ENCODE peak calls at places on chromosomes 12 and 14, in five cellular contexts. One of them, this sample, is unnamed.
A peak's percentile ranks its signal among the peaks of the same experiment; 100 is the strongest.

GRCh38 chr12:52969828-52970569 is 21.1 kb downstream of the KRT18 start:
- DNase-seq in left ventricle myocardium inferior: peak; percentile 28
- DNase-seq in testis: no peak
- DNase-seq in PC-3: peak; percentile 32
- DNase-seq in A549: no peak
- DNase-seq in this sample: no peak

GRCh38 chr14:23916446-23916845 is 37.1 kb upstream of the DHRS4 start:
- DNase-seq in left ventricle myocardium inferior: no peak
- DNase-seq in testis: no peak
- DNase-seq in PC-3: no peak
- DNase-seq in A549: no peak
- DNase-seq in this sample: no peak

GRCh38 chr12:22160396-22161003 is 114.5 kb downstream of the CMAS start:
- DNase-seq in left ventricle myocardium inferior: no peak
- DNase-seq in testis: no peak
- DNase-seq in PC-3: no peak
- DNase-seq in A549: no peak
- DNase-seq in this sample: no peak

GRCh38 chr14:93161411-93161940 is 23.2 kb downstream of the MOAP1 start:
- DNase-seq in left ventricle myocardium inferior: no peak
- DNase-seq in testis: no peak
- DNase-seq in PC-3: no peak
- DNase-seq in A549: no peak
- DNase-seq in this sample: no peak

GRCh38 chr14:57486767-57487379 is 6.8 kb downstream of the CCDC198 start:
- DNase-seq in left ventricle myocardium inferior: no peak
- DNase-seq in testis: peak; percentile 19
- DNase-seq in PC-3: peak; percentile 86
- DNase-seq in A549: no peak
- DNase-seq in this sample: peak; percentile 50

GRCh38 chr12:41983394-41983793 is 161.3 kb downstream of the GXYLT1 start:
- DNase-seq in left ventricle myocardium inferior: no peak
- DNase-seq in testis: no peak
- DNase-seq in PC-3: no peak
- DNase-seq in A549: no peak
- DNase-seq in this sample: no peak

GRCh38 chr12:5434647-5434968 is 2.7 kb downstream of the NTF3 start:
- DNase-seq in left ventricle myocardium inferior: no peak
- DNase-seq in testis: no peak
- DNase-seq in PC-3: no peak
- DNase-seq in A549: no peak
- DNase-seq in this sample: no peak

GRCh38 chr12:73677520-73678291 is 859.9 kb upstream of the ATXN7L3B start:
- DNase-seq in left ventricle myocardium inferior: no peak
- DNase-seq in testis: no peak
- DNase-seq in PC-3: no peak
- DNase-seq in A549: no peak
- DNase-seq in this sample: no peak

GRCh38 chr14:31819281-31819680 is 257.8 kb upstream of the ARHGAP5 start:
- DNase-seq in left ventricle myocardium inferior: no peak
- DNase-seq in testis: no peak
- DNase-seq in PC-3: peak; percentile 12
- DNase-seq in A549: no peak
- DNase-seq in this sample: peak; percentile 7

GRCh38 chr14:23930742-23931141 is 22.8 kb upstream of the DHRS4 start:
- DNase-seq in left ventricle myocardium inferior: no peak
- DNase-seq in testis: no peak
- DNase-seq in PC-3: peak; percentile 7
- DNase-seq in A549: no peak
- DNase-seq in this sample: no peak

GRCh38 chr14:65555358-65555757 is 142.8 kb downstream of the FUT8 start:
- DNase-seq in left ventricle myocardium inferior: no peak
- DNase-seq in testis: no peak
- DNase-seq in PC-3: no peak
- DNase-seq in A549: no peak
- DNase-seq in this sample: no peak

DNA sequence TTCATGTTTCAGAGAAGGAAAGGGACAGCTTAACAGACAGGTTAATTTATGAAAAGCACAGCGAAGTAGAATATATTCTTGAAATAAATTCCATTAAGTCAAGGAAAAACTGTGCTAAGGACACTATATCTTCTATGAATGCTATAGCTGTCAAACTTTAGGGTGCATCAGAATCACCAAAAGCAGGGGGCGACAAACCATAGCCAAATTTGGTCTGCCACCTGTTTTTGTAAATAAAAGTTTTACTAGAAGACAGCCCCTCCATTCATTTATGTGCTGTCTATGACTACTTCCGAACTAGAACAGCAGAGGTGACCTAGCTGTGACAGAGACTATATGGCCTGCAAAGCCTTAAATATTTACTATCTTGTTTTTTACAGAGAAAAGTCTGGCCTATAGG is 25.9 kb downstream of the PPP4R3A start:
- DNase-seq in left ventricle myocardium inferior: no peak
- DNase-seq in testis: no peak
- DNase-seq in PC-3: no peak
- DNase-seq in A549: no peak
- DNase-seq in this sample: no peak
- TF ChIP-seq CTCF in left ventricle myocardium inferior: no peak
- TF ChIP-seq CTCF in testis: no peak
- TF ChIP-seq CTCF in PC-3: peak; percentile 45
- TF ChIP-seq CTCF in A549: no peak
- TF ChIP-seq CTCF in this sample: no peak

DNA sequence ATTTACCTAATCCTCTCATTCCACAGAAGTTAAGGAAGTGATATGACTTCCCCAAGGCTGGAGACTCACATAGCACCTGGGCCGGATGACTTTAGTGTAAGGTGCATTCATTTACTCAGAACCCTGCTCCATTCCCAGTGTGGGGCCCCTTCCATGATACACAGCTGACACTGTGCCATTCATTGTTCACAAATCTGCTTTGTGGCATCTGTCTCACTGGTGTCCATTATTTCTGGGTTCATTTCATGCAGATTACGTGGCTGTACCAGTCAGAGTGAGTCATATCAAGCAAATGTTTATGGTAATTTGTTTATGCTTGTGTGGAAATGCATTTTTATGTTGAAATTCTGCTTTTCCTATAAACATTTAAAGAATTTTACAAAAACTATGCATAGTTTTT is 5.2 kb downstream of the ANO4 start:
- DNase-seq in left ventricle myocardium inferior: no peak
- DNase-seq in testis: no peak
- DNase-seq in PC-3: peak; percentile 27
- DNase-seq in A549: no peak
- DNase-seq in this sample: peak; percentile 27
- H3K27ac ChIP-seq in left ventricle myocardium inferior: no peak overlapping the region
- H3K27ac ChIP-seq in testis: no peak overlapping the region
- H3K27ac ChIP-seq in PC-3: no peak overlapping the region
- H3K27ac ChIP-seq in A549: no peak overlapping the region
- H3K27ac ChIP-seq in this sample: no peak overlapping the region

GRCh38 chr12:19181666-19182426 is 52.3 kb downstream of the PLEKHA5 start:
- DNase-seq in left ventricle myocardium inferior: no peak
- DNase-seq in testis: no peak
- DNase-seq in PC-3: peak; percentile 13
- DNase-seq in A549: no peak
- DNase-seq in this sample: no peak
- TF ChIP-seq CTCF in left ventricle myocardium inferior: no peak
- TF ChIP-seq CTCF in testis: no peak
- TF ChIP-seq CTCF in PC-3: peak; percentile 42
- TF ChIP-seq CTCF in A549: peak; percentile 45
- TF ChIP-seq CTCF in this sample: no peak

DNA sequence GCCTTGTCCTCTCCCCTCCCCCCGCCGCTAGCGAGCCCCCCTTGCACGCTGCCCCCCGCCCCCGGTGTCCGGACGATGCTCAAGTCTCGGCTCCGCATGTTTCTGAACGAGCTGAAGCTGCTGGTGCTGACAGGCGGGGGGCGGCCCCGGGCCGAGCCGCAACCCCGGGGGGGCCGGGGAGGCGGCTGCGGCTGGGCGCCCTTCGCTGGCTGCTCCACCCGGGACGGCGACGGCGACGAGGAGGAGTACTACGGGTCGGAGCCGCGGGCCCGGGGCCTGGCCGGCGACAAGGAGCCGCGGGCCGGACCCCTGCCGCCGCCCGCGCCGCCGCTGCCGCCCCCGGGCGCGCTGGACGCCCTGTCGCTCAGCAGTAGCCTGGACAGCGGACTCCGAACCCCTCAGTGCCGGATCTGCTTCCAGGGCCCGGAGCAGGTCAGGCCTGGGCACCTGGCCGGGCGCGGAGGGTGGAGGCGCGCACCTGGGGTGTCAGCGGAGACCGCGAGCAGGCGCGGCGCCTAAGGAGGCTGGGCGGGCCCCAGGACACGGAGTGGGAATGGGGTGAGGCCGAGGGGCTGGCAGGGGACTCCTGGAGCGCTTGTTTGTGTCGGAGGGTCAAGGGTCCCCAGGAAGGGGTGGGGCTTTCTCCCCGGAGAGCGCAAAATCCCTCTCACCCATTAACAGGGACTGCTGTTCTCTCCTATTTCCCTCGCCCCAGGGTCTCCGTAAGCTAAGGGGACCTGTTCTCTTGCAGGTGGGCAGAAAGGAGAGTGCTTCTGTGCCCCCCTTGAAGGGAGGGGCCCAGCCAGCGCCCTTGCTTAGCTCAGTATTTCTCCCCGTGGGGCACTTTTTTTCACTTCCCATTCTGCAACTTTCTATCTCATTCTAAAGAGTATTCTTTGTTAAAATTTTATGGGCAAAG is 810 bp downstream of the MARCHF9 start:
- DNase-seq in left ventricle myocardium inferior: peak; percentile 28
- DNase-seq in testis: no peak
- DNase-seq in PC-3: peak; percentile 22
- DNase-seq in A549: no peak
- DNase-seq in this sample: no peak
- H3K27ac ChIP-seq in left ventricle myocardium inferior: peak overlapping the region; percentile 71
- H3K27ac ChIP-seq in testis: no peak overlapping the region
- H3K27ac ChIP-seq in PC-3: no peak overlapping the region
- H3K27ac ChIP-seq in A549: peak overlapping the region; percentile 94
- H3K27ac ChIP-seq in this sample: peak overlapping the region; percentile 79

DNA sequence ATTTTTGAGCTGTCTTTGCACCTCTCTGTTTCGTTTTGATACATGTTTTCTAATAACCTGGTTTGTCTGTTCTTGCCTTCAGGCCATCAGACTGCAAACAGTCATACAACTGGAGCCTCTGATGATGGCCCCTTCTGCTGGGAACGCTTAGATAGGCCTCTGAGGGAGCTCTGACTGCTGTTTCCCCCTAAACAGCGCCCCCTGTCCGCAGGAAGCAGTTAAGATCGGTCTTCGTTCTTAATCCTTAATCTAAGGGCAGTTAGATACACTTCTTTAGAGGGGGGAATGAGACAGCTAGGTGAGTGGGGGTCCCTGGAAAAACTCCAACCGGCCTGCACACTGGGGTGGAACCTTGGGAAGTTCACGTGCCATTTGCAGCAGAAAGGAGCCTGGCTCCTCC is 1338.8 kb upstream of the SEL1L start:
- DNase-seq in left ventricle myocardium inferior: no peak
- DNase-seq in testis: peak; percentile 22
- DNase-seq in PC-3: no peak
- DNase-seq in A549: no peak
- DNase-seq in this sample: no peak
- TF ChIP-seq CTCF in left ventricle myocardium inferior: peak; percentile 11
- TF ChIP-seq CTCF in testis: no peak
- TF ChIP-seq CTCF in PC-3: no peak
- TF ChIP-seq CTCF in A549: no peak
- TF ChIP-seq CTCF in this sample: no peak

GRCh38 chr12:13085968-13086686 is 17.3 kb downstream of the GSG1 start:
- DNase-seq in left ventricle myocardium inferior: no peak
- DNase-seq in testis: no peak
- DNase-seq in PC-3: no peak
- DNase-seq in A549: no peak
- DNase-seq in this sample: no peak

GRCh38 chr12:13090054-13090453 is 13.4 kb downstream of the GSG1 start:
- DNase-seq in left ventricle myocardium inferior: no peak
- DNase-seq in testis: no peak
- DNase-seq in PC-3: no peak
- DNase-seq in A549: no peak
- DNase-seq in this sample: no peak

GRCh38 chr12:13084898-13085640 is 18.4 kb downstream of the GSG1 start:
- DNase-seq in left ventricle myocardium inferior: no peak
- DNase-seq in testis: no peak
- DNase-seq in PC-3: no peak
- DNase-seq in A549: no peak
- DNase-seq in this sample: no peak

GRCh38 chr12:13088503-13088902 is 15.0 kb downstream of the GSG1 start:
- DNase-seq in left ventricle myocardium inferior: no peak
- DNase-seq in testis: no peak
- DNase-seq in PC-3: no peak
- DNase-seq in A549: no peak
- DNase-seq in this sample: no peak

GRCh38 chr12:13087766-13088165 is 15.7 kb downstream of the GSG1 start:
- DNase-seq in left ventricle myocardium inferior: no peak
- DNase-seq in testis: no peak
- DNase-seq in PC-3: no peak
- DNase-seq in A549: no peak
- DNase-seq in this sample: no peak
- H3K27ac ChIP-seq in left ventricle myocardium inferior: no peak overlapping the region
- H3K27ac ChIP-seq in testis: no peak overlapping the region
- H3K27ac ChIP-seq in PC-3: no peak overlapping the region
- H3K27ac ChIP-seq in A549: no peak overlapping the region
- H3K27ac ChIP-seq in this sample: no peak overlapping the region

GRCh38 chr12:48937170-48937569 is 11.9 kb upstream of the FKBP11 start:
- DNase-seq in left ventricle myocardium inferior: no peak
- DNase-seq in testis: no peak
- DNase-seq in PC-3: no peak
- DNase-seq in A549: no peak
- DNase-seq in this sample: no peak
- TF ChIP-seq CTCF in left ventricle myocardium inferior: no peak
- TF ChIP-seq CTCF in testis: no peak
- TF ChIP-seq CTCF in PC-3: peak; percentile 45
- TF ChIP-seq CTCF in A549: peak; percentile 8
- TF ChIP-seq CTCF in this sample: no peak